ENCODE peak calls at places on chromosomes 4 and X, in four cellular contexts. L is fibroblast of mammary gland, F is OCI-LY7, J is fibroblast of pulmonary artery. B is an unnamed sample.

GRCh38 chr4:119615068-119615744 is 13.4 kb downstream of the PDE5A start:
- DNase-seq in L (no peak), F (no peak), J (no peak), B (no peak)

GRCh38 chr4:7807351-7807921 is 132.2 kb downstream of the AFAP1 start:
- DNase-seq in F (no peak), J (no peak), L (no peak), B (no peak)

GRCh38 chr4:39319678-39320077 is 46.5 kb downstream of the RFC1 start:
- DNase-seq in J (peak; percentile 92), F (no peak), L (peak; percentile 88), B (no peak)

GRCh38 chrX:71143508-71143907 is 1.1 kb upstream of the NLGN3 start:
- DNase-seq in F (no peak), J (peak; percentile 41), L (peak; percentile 64), B (no peak)

GRCh38 chr4:113292371-113293042 is 243.1 kb downstream of the ANK2 start:
- DNase-seq in J (peak; percentile 43), L (peak; percentile 45), F (no peak), B (no peak)

GRCh38 chrX:43631841-43632240 is 24.3 kb upstream of the MAOA start:
- DNase-seq in J (no peak), F (no peak), L (no peak), B (no peak)

GRCh38 chr4:122012735-122013134 is 60.9 kb upstream of the TRPC3 start:
- DNase-seq in J (peak; percentile 58), F (no peak), L (peak; percentile 62), B (no peak)

GRCh38 chr4:3179126-3179706 is 69.7 kb upstream of the MSANTD1 start:
- DNase-seq in J (no peak), F (no peak), L (no peak), B (no peak)

GRCh38 chr4:41334182-41334581 is 77.5 kb downstream of the UCHL1 start:
- DNase-seq in L (no peak), F (no peak), J (no peak), B (no peak)

GRCh38 chrX:110847334-110847733 is 51.7 kb upstream of the CHRDL1 start:
- DNase-seq in L (peak; percentile 75), F (peak; percentile 46), J (peak; percentile 68), B (peak; percentile 52)

GRCh38 chr4:168993724-168994510 is 16.1 kb downstream of the CBR4 start:
- DNase-seq in L (peak; percentile 53), F (no peak), J (no peak), B (no peak)

GRCh38 chr4:10979032-10979431 is 294.5 kb upstream of the CLNK start:
- DNase-seq in J (no peak), L (no peak), F (no peak), B (no peak)

GRCh38 chr4:144480068-144480467 is 165.9 kb upstream of the HHIP start:
- DNase-seq in L (no peak), J (no peak), F (no peak), B (no peak)

GRCh38 chr4:95107635-95108034 is 349.9 kb downstream of the BMPR1B start:
- DNase-seq in J (peak; percentile 33), F (no peak), L (peak; percentile 88), B (no peak)

GRCh38 chr4:95107004-95107403 is 349.2 kb downstream of the BMPR1B start:
- DNase-seq in J (no peak), L (peak; percentile 33), F (no peak), B (no peak)

GRCh38 chr4:95105983-95106382 is 348.2 kb downstream of the BMPR1B start:
- DNase-seq in F (no peak), J (no peak), L (no peak), B (no peak)

GRCh38 chr4:95106408-95106928 is 348.7 kb downstream of the BMPR1B start:
- DNase-seq in L (peak; percentile 76), J (no peak), F (no peak), B (no peak)

GRCh38 chr4:95105112-95105511 is 347.4 kb downstream of the BMPR1B start:
- DNase-seq in L (no peak), J (no peak), F (no peak), B (no peak)
- TF ChIP-seq CTCF in L (no peak), J (no peak), F (no peak), B (no peak)

GRCh38 chr4:183504064-183504929 is 561 bp upstream of the ING2 start:
- DNase-seq in L (peak; percentile 95), F (peak; percentile 98), J (peak; percentile 98), B (peak; percentile 97)
- TF ChIP-seq CTCF in L (peak; percentile 3), F (no peak), J (no peak), B (peak; percentile 12)

GRCh38 chr4:87497141-87497540 is 32.0 kb downstream of the SPARCL1 start:
- DNase-seq in L (peak; percentile 25), J (no peak), F (peak; percentile 4), B (no peak)
- TF ChIP-seq CTCF in L (peak; percentile 53), J (peak; percentile 39), F (peak; percentile 74), B (peak; percentile 49)

GRCh38 chr4:163107754-163108153 is 58.9 kb downstream of the NAF1 start:
- DNase-seq in L (peak; percentile 47), J (peak; percentile 51), F (no peak), B (peak; percentile 17)
- TF ChIP-seq CTCF in L (peak; percentile 38), J (peak; percentile 27), F (peak; percentile 69), B (peak; percentile 49)

GRCh38 chr4:6085028-6085942 is 67.1 kb upstream of the C4orf50 start:
- DNase-seq in F (no peak), L (no peak), J (no peak), B (no peak)

GRCh38 chr4:6088950-6089349 is 70.7 kb upstream of the C4orf50 start:
- DNase-seq in F (no peak), J (no peak), L (no peak), B (no peak)

GRCh38 chr4:6085943-6086628 is 67.9 kb upstream of the C4orf50 start:
- DNase-seq in F (no peak), L (no peak), J (no peak), B (no peak)

GRCh38 chr4:6090936-6091335 is 72.7 kb upstream of the C4orf50 start:
- DNase-seq in L (no peak), F (no peak), J (no peak), B (no peak)

GRCh38 chr4:6087669-6088068 is 69.4 kb upstream of the C4orf50 start:
- DNase-seq in F (peak; percentile 2), J (peak; percentile 21), L (peak; percentile 26), B (no peak)
- TF ChIP-seq CTCF in F (peak; percentile 62), J (peak; percentile 31), L (peak; percentile 34), B (peak; percentile 36)

GRCh38 chrX:153539171-153539978 is 21.9 kb downstream of the ATP2B3 start:
- DNase-seq in L (peak; percentile 55), J (peak; percentile 67), F (peak; percentile 39), B (peak; percentile 81)
- TF ChIP-seq CTCF in L (peak; percentile 74), J (peak; percentile 85), F (peak; percentile 77), B (peak; percentile 88)

GRCh38 chr4:156109943-156110925 is 156.6 kb upstream of the CTSO start:
- DNase-seq in F (no peak), L (peak; percentile 70), J (peak; percentile 69), B (no peak)
- TF ChIP-seq CTCF in F (no peak), L (peak; percentile 48), J (peak; percentile 43), B (peak; percentile 16)